ENCODE peak calls at places on chromosomes 4 and X, in six cellular contexts. V, I, C, Z, M and A are unnamed samples.

GRCh38 chr4:87932718-87933136 is 42.8 kb upstream of the SPP1 start:
- DNase-seq in Z (no peak), V (no peak), M (no peak), C (no peak), I (no peak), A (no peak)

GRCh38 chr4:126850286-126850685 is 782.5 kb upstream of the INTU start:
- DNase-seq in V (no peak), C (no peak), I (peak; percentile 96), Z (no peak), M (no peak), A (peak; percentile 80)

GRCh38 chr4:187770345-187770744 is 225.2 kb upstream of the ZFP42 start:
- DNase-seq in Z (no peak), I (peak; percentile 2), M (no peak), V (no peak), C (no peak), A (no peak)

GRCh38 chr4:16938641-16939040 is 40.2 kb upstream of the LDB2 start:
- DNase-seq in M (no peak), V (no peak), I (no peak), C (no peak), Z (no peak), A (no peak)

GRCh38 chr4:184848510-184848909 is 22.7 kb upstream of the ACSL1 start:
- DNase-seq in I (no peak), C (no peak), V (no peak), M (no peak), Z (no peak), A (no peak)

GRCh38 chr4:47465008-47465407 is 1.5 kb upstream of the COMMD8 start:
- DNase-seq in C (no peak), Z (no peak), V (no peak), I (no peak), M (no peak), A (no peak)

GRCh38 chrX:129433461-129433860 is 89.8 kb downstream of the SMARCA1 start:
- DNase-seq in I (no peak), V (no peak), C (no peak), M (no peak), Z (no peak), A (no peak)

GRCh38 chrX:52574416-52575275 is 57.8 kb upstream of the XAGE1B start:
- DNase-seq in Z (peak; percentile 31), V (no peak), M (peak; percentile 4), C (no peak), I (peak; percentile 22), A (peak; percentile 18)

GRCh38 chr4:8077181-8078108 is 81.2 kb downstream of the ABLIM2 start:
- DNase-seq in V (no peak), M (no peak), C (no peak), I (no peak), Z (no peak), A (no peak)

GRCh38 chr4:44928785-44929184 is 202.4 kb upstream of the GNPDA2 start:
- DNase-seq in I (no peak), V (no peak), M (no peak), C (no peak), Z (no peak), A (no peak)

GRCh38 chr4:101864660-101865059 is 74.1 kb downstream of the BANK1 start:
- DNase-seq in V (no peak), M (no peak), I (no peak), C (no peak), Z (no peak), A (no peak)

GRCh38 chrX:46575991-46576392 is 2.4 kb downstream of the CHST7 start:
- DNase-seq in Z (no peak), V (peak; percentile 42), M (no peak), C (peak; percentile 34), I (no peak), A (no peak)

GRCh38 chr4:23360718-23361117 is 529.1 kb downstream of the PPARGC1A start:
- DNase-seq in I (no peak), M (no peak), Z (no peak), V (no peak), C (no peak), A (no peak)

GRCh38 chr4:3233391-3234071 is 15.4 kb upstream of the MSANTD1 start:
- DNase-seq in C (no peak), I (no peak), M (no peak), Z (peak; percentile 43), V (no peak), A (no peak)

GRCh38 chr4:95867919-95868318 is 28.0 kb downstream of the PDHA2 start:
- DNase-seq in M (no peak), C (no peak), V (no peak), I (peak; percentile 28), Z (no peak), A (no peak)

GRCh38 chrX:24242649-24243556 is 71.0 kb downstream of the SUPT20HL2 start:
- DNase-seq in I (no peak), Z (peak; percentile 51), C (peak; percentile 61), V (peak; percentile 65), M (no peak), A (no peak)

GRCh38 chr4:165668694-165669093 is 204.3 kb upstream of the TLL1 start:
- DNase-seq in C (no peak), Z (no peak), V (no peak), M (no peak), I (no peak), A (no peak)

GRCh38 chr4:1061747-1062146 is 50.3 kb downstream of the FGFRL1 start:
- DNase-seq in V (no peak), Z (no peak), C (no peak), I (no peak), M (no peak), A (no peak)

GRCh38 chr4:69056921-69057562 is 39.2 kb upstream of the UGT2B7 start:
- DNase-seq in M (no peak), V (no peak), I (no peak), C (no peak), Z (no peak), A (no peak)

GRCh38 chrX:108736509-108737479 is at the start of gene IRS4:
- DNase-seq in I (no peak), Z (peak; percentile 11), M (no peak), V (no peak), C (no peak), A (no peak)

GRCh38 chrX:70331161-70331560 is 41.3 kb downstream of the KIF4A start:
- DNase-seq in I (no peak), M (no peak), Z (no peak), C (no peak), V (no peak), A (no peak)

GRCh38 chr4:121155893-121156292 is 8.2 kb downstream of the TNIP3 start:
- DNase-seq in C (no peak), Z (no peak), V (no peak), I (no peak), M (no peak), A (peak; percentile 24)

GRCh38 chr4:16884673-16885460 is 13.6 kb downstream of the LDB2 start:
- DNase-seq in M (no peak), V (no peak), I (no peak), Z (no peak), C (no peak), A (no peak)

GRCh38 chr4:22264261-22264660 is 251.6 kb downstream of the ADGRA3 start:
- DNase-seq in C (no peak), I (no peak), Z (no peak), V (no peak), M (no peak), A (no peak)

GRCh38 chr4:118727360-118727759 is 42.2 kb downstream of the METTL14 start:
- DNase-seq in Z (no peak), C (no peak), I (no peak), V (no peak), M (no peak), A (no peak)

GRCh38 chr4:118729287-118730286 is 44.4 kb downstream of the METTL14 start:
- DNase-seq in C (no peak), I (no peak), M (no peak), Z (no peak), V (no peak), A (no peak)

GRCh38 chr4:118732591-118733330 is 47.6 kb downstream of the METTL14 start:
- DNase-seq in C (no peak), I (no peak), M (no peak), Z (no peak), V (no peak), A (no peak)

GRCh38 chr4:118734491-118735205 is 49.5 kb downstream of the METTL14 start:
- DNase-seq in V (no peak), I (no peak), M (no peak), Z (no peak), C (no peak), A (no peak)

GRCh38 chr4:118730683-118731082 is 45.5 kb downstream of the METTL14 start:
- DNase-seq in C (no peak), Z (no peak), I (no peak), V (no peak), M (no peak), A (no peak)
- H3K36me3 ChIP-seq in C (peaks cover 100% of the 10 kb centered on the region), Z (peaks cover 38% of the 10 kb centered on the region), I (no peaks in the 10 kb centered on the region), V (peaks cover 100% of the 10 kb centered on the region), M (peaks cover 55% of the 10 kb centered on the region), A (no peaks in the 10 kb centered on the region)

DNA sequence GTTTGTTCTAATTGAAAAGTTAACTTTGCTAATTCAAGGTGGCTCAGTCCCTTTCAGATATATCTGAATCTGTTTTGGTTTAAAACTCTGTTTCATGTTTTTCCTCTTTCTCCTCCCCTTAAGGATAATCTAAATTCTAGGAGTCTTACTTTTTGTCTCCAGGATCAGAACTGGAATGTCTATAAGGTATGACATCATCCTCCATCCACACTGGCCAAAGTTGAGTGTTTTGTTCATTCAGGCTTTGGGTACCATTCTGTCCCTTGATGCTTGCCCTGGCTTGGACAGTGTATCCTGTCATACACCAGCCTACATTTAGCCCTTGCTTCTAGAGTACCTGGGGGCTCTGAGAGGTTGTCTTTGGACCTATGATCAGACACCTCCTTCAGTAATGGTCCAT is 56.8 kb upstream of the ANTXR2 start:
- DNase-seq in I (no peak), V (no peak), M (no peak), Z (no peak), C (no peak), A (no peak)
- H3K4me1 ChIP-seq in I (peaks cover 55% of the 10 kb centered on the region), V (no peaks in the 10 kb centered on the region), M (no peaks in the 10 kb centered on the region), Z (no peaks in the 10 kb centered on the region), C (no peaks in the 10 kb centered on the region), A (peaks cover 14% of the 10 kb centered on the region)

GRCh38 chrX:136880003-136880451 is 498 bp downstream of the RBMX start:
- DNase-seq in C (peak; percentile 31), M (no peak), I (no peak), Z (peak; percentile 21), V (peak; percentile 15), A (no peak)

GRCh38 chrX:136879001-136879667 is 1.4 kb downstream of the RBMX start:
- DNase-seq in I (no peak), Z (no peak), V (no peak), M (no peak), C (no peak), A (no peak)

GRCh38 chrX:136880452-136881013 is at the start of gene RBMX:
- DNase-seq in I (peak; percentile 89), V (peak; percentile 93), M (peak; percentile 95), C (peak; percentile 95), Z (peak; percentile 92), A (peak; percentile 88)

GRCh38 chrX:136878423-136878822 is 2.1 kb downstream of the RBMX start:
- DNase-seq in C (no peak), M (no peak), V (no peak), Z (no peak), I (no peak), A (no peak)
- H3K36me3 ChIP-seq in C (peaks cover 55% of the 10 kb centered on the region), M (peaks cover 37% of the 10 kb centered on the region), V (peaks cover 56% of the 10 kb centered on the region), Z (no peaks in the 10 kb centered on the region), I (peaks cover 25% of the 10 kb centered on the region), A (peaks cover 36% of the 10 kb centered on the region)

DNA sequence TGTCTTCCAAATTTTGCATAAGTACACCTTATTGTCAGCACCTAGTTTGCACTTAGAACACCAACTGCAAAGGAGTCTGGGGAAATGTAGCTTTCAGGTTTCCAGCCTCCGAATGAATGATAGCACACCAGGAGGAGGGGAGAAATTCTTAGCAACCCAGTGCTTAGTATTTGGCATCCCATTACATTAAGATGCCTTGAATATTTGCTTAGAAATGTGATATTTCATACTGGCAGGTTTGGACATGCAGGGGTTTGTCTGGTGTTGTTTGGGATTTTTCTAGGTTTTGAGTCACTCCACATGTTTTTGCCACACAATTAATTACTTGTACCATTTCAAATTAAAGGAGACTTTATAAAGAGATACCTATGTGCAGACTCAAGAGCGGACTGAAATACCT is 60.3 kb upstream of the CAMK2D start:
- DNase-seq in Z (no peak), C (no peak), I (no peak), V (no peak), M (no peak), A (no peak)
- H3K4me1 ChIP-seq in Z (no peaks in the 10 kb centered on the region), C (peaks cover 21% of the 10 kb centered on the region), I (no peaks in the 10 kb centered on the region), V (peaks cover 40% of the 10 kb centered on the region), M (peaks cover 6% of the 10 kb centered on the region), A (no peaks in the 10 kb centered on the region)